ENCODE peak calls at places on chromosome 1, in nine cellular contexts. H is IMR-90, G is fibroblast of lung, F is trophoblast cell, B is GM23248, A is HCT116, W is DND-41, X is adipocyte, M is SK-N-SH. U is an unnamed sample. For H3K4me1, the result is how much of the 10 kb centered on the place peaks cover.

GRCh38 chr1:18012686-18013085 is 94.9 kb upstream of the IGSF21 start:
- DNase-seq in W (no peak), B (no peak), A (no peak), H (no peak), F (no peak), M (no peak), X (no peak), G (no peak), U (no peak)

GRCh38 chr1:27141266-27142003 is 13.5 kb downstream of the SLC9A1 start:
- DNase-seq in F (no peak), G (no peak), A (no peak), B (no peak), W (no peak), X (no peak), M (no peak), H (no peak), U (peak)

GRCh38 chr1:208526726-208527125 is 282.5 kb upstream of the PLXNA2 start:
- DNase-seq in M (no peak), B (no peak), W (no peak), A (no peak), G (no peak), F (no peak), H (no peak), X (no peak), U (peak)

GRCh38 chr1:63135801-63136200 is 186.6 kb upstream of the FOXD3 start:
- DNase-seq in B (no peak), M (no peak), A (no peak), X (no peak), F (no peak), H (no peak), W (no peak), G (no peak), U (no peak)

GRCh38 chr1:67040405-67040804 is 13.5 kb downstream of the SLC35D1 start:
- DNase-seq in W (no peak), M (no peak), G (no peak), H (no peak), B (no peak), A (no peak), X (no peak), F (peak), U (no peak)

GRCh38 chr1:40936878-40937484 is 42.5 kb upstream of the CTPS1 start:
- DNase-seq in H (peak), M (no peak), A (no peak), F (no peak), B (peak), G (peak), X (peak), W (no peak), U (no peak)

GRCh38 chr1:195806060-195806459 is 802.2 kb downstream of the KCNT2 start:
- DNase-seq in B (peak), G (no peak), A (no peak), X (peak), W (no peak), H (no peak), F (peak), M (no peak), U (no peak)

GRCh38 chr1:50423670-50424000 is 392 bp upstream of the DMRTA2 start:
- DNase-seq in A (no peak), M (no peak), F (no peak), X (no peak), G (no peak), H (no peak), W (no peak), B (peak), U (no peak)

GRCh38 chr1:201356236-201356635 is 21.2 kb downstream of the TNNT2 start:
- DNase-seq in A (no peak), B (no peak), W (no peak), F (no peak), H (no peak), X (no peak), G (no peak), M (no peak), U (peak)

GRCh38 chr1:235960799-235961198 is 94.1 kb upstream of the LYST start:
- DNase-seq in H (no peak), A (no peak), F (no peak), B (no peak), G (no peak), X (no peak), M (no peak), W (no peak), U (no peak)

GRCh38 chr1:47630346-47630745 is 192.5 kb downstream of the FOXD2 start:
- DNase-seq in W (no peak), H (no peak), M (no peak), G (no peak), B (no peak), A (no peak), X (no peak), F (no peak), U (peak)

GRCh38 chr1:151311589-151312331 is 15.5 kb downstream of the PI4KB start:
- DNase-seq in X (peak), H (peak), F (peak), W (no peak), G (peak), M (peak), B (peak), A (peak), U (no peak)

GRCh38 chr1:205929812-205930577 is 13.3 kb downstream of the SLC26A9 start:
- DNase-seq in H (no peak), G (no peak), M (no peak), X (no peak), A (no peak), W (no peak), B (no peak), F (no peak), U (no peak)

GRCh38 chr1:210372931-210373627 is 44.4 kb downstream of the HHAT start:
- DNase-seq in M (no peak), A (no peak), G (no peak), B (no peak), H (no peak), F (no peak), X (no peak), W (no peak), U (peak)
- H3K4me3 ChIP-seq in M (no peak), A (no peak), G (no peak), B (no peak), H (no peak), F (no peak), X (peak), W (no peak), U (no peak)

GRCh38 chr1:15353839-15354579 is 55.7 kb upstream of the EFHD2 start:
- DNase-seq in B (peak), F (no peak), M (peak), X (peak), A (peak), W (no peak), H (peak), G (no peak), U (no peak)
- H3K4me1 ChIP-seq in B (under half), F (under half), M (under half), X (under half), A (half or more), W (under half), H (under half), G (under half), U (under half)

DNA sequence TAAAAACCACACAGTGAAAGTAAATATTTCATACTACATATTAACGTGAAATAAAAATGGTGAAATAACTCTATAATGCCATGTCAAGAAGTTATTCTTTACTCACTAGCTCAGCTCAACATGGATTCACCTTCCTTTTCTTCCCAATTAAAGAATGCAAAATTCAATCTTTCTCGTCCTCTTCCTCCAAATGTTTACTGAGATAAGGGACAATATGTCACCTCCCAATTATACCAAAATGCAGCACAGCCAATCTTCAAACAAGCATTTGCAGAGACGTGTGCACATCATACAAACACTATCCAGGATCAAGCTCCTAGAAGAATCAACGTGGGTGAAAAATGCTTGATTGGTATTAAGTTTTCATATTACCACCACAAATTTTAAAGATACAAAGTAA is 7.3 kb downstream of the PTP4A2 start:
- DNase-seq in A (no peak), H (no peak), M (no peak), G (no peak), F (no peak), W (no peak), X (no peak), B (no peak), U (no peak)
- H3K9ac ChIP-seq in A (no peak), H (no peak), M (no peak), G (no peak), F (no peak), W (peak), X (no peak), B (peak), U (no peak)

GRCh38 chr1:16013908-16014258 is 4.0 kb downstream of the HSPB7 start:
- DNase-seq in X (no peak), F (no peak), M (no peak), G (no peak), B (no peak), H (no peak), A (no peak), W (no peak), U (no peak)

GRCh38 chr1:16011936-16012589 is 5.8 kb downstream of the HSPB7 start:
- DNase-seq in W (no peak), F (no peak), X (no peak), A (no peak), B (no peak), M (no peak), G (no peak), H (no peak), U (no peak)

GRCh38 chr1:16014509-16015482 is 3.0 kb downstream of the HSPB7 start:
- DNase-seq in M (peak), F (no peak), X (peak), A (no peak), B (peak), G (no peak), H (no peak), W (no peak), U (no peak)

GRCh38 chr1:16012590-16013219 is 5.1 kb downstream of the HSPB7 start:
- DNase-seq in H (peak), G (peak), A (peak), M (peak), B (peak), F (peak), X (peak), W (no peak), U (peak)

GRCh38 chr1:16013220-16013907 is 4.5 kb downstream of the HSPB7 start:
- DNase-seq in B (peak), G (peak), W (no peak), X (peak), A (peak), H (peak), M (peak), F (peak), U (peak)
- H3K4me3 ChIP-seq in B (peak), G (no peak), W (no peak), X (no peak), A (peak), H (peak), M (no peak), F (peak), U (peak)

DNA sequence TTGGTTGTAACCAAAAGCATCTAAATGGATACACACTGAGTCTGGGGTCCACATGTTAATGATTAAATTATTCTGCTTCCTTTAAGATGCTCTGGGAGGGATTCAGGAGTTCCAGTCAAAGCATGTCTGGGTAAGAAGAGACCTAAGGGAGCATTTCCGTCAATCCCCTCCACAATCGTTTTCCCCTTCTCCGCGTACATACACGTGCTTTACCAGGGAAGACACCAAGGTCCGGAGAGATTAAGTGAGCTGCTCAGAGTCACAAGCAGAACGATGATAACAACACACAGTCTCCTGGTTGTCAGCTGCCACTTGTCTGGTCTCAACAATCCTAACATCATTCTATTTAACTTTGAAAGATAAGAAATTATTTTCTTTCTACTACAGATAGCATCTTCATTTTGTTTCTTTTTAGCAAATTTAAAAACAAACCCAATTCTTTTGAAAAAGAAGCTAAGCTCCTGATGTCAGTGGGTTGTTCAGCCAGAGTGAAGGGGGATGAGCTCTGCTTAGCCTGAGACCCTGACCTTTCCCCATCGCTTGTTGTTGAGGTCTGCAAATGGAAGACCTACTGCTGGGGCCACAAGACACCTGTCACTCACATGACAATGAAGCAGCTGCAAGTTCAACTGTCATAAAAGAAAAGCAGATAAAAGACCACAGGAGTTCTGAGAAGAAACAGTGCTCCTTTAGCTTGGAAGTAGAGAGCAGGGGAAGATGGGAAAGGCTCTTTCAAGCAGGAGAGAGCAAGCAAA is 4.5 kb downstream of the PAFAH2 start:
- DNase-seq in A (no peak), F (no peak), H (no peak), X (no peak), G (no peak), M (no peak), B (no peak), W (peak), U (peak)
- H3K4me1 ChIP-seq in A (under half), F (under half), H (under half), X (under half), G (under half), M (under half), B (under half), W (half or more), U (under half)

DNA sequence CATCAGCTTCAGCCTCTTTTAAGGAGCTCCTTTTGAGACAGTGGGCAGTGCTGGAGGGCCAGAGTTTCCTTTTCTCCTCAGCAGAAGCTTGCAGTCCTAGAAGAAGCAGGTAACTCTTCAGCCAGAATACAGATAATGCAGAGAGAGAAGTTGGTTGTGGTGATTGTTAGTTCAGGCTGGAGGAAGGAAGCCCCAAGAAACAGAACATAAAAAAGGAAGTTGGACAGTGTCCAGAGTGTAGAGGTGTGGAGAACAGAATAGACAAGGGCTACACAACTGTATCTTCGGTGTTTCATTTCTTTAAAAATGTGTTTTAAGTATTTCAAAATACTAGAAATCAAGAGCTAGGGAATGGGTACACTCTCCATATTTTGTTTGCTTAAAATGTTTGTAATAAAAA is 6.4 kb upstream of the TACSTD2 start:
- DNase-seq in A (no peak), F (no peak), W (no peak), G (no peak), H (no peak), B (no peak), M (no peak), X (no peak), U (no peak)
- H3K9ac ChIP-seq in A (peak), F (no peak), W (no peak), G (no peak), H (no peak), B (peak), M (no peak), X (no peak), U (no peak)

DNA sequence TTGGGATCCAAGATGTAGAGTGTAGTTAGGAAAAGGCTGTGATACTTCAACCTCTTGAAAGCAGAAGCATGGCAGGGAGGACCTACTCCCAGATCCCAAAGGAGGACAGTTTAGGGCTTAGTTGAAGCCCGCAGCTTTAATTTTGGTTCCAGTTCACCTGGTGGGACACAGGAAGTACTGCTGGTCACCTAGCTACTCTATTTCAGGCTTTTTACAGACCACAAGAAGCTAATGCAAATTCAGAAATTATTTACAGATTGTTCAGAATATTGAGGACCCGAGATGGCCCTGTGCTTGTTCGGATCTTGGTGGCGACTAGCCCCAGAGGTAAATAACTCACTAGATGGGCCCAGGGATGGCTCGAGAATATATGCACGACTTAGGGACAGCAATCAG is 6.4 kb upstream of the SMCP start:
- DNase-seq in G (no peak), F (no peak), A (no peak), H (no peak), M (no peak), X (no peak), W (no peak), B (no peak), U (no peak)
- H3K4me3 ChIP-seq in G (no peak), F (no peak), A (no peak), H (no peak), M (no peak), X (no peak), W (no peak), B (no peak), U (no peak)

GRCh38 chr1:64515427-64515826 is 45.5 kb downstream of the CACHD1 start:
- DNase-seq in W (no peak), F (peak), B (peak), M (no peak), X (peak), A (no peak), H (peak), G (peak), U (no peak)
- H3K4me1 ChIP-seq in W (under half), F (under half), B (half or more), M (under half), X (half or more), A (under half), H (under half), G (under half), U (under half)

DNA sequence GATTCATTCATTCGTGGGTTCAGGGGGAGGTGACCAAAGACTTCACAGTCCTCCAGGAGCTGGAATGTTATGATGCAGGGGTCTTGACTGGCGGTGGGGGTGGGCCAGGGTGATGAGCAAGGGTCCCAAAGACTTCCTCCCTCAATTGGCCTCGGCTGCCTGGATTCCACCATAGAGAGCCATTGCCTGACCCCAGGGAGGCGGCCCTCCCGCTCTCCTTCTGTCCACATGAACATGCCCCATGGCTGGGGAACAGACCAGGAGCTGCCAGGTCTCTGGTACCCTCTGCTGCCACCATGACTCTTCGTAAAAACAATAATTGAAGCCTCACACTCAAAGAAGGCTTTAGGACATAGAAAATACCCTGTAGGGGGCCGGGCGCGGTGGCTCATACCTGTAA is 102.5 kb upstream of the CASZ1 start:
- DNase-seq in G (no peak), B (no peak), A (no peak), F (no peak), M (no peak), H (no peak), W (no peak), X (no peak), U (peak)
- H3K9ac ChIP-seq in G (no peak), B (no peak), A (no peak), F (no peak), M (no peak), H (no peak), W (no peak), X (no peak), U (no peak)

GRCh38 chr1:78650114-78650513 is 483 bp downstream of the IFI44 start:
- DNase-seq in G (peak), A (no peak), H (no peak), X (peak), W (peak), B (peak), M (no peak), F (no peak), U (no peak)
- H3K4me3 ChIP-seq in G (peak), A (no peak), H (no peak), X (peak), W (peak), B (peak), M (peak), F (no peak), U (no peak)

U was measured in endodermal cell.